ENCODE peak calls at places on chromosomes 16 and 17, in seven cellular contexts. P, O, K, W, B, V and R are unnamed samples.

GRCh38 chr16:56241596-56241995 is 50.3 kb downstream of the GNAO1 start:
- DNase-seq in P (no peak), O (no peak), K (no peak), W (no peak), B (peak), V (no peak), R (no peak)

GRCh38 chr16:89710709-89711564 is 9.4 kb upstream of the SPATA2L start:
- DNase-seq in P (no peak), O (no peak), K (no peak), W (no peak), B (no peak), V (no peak), R (no peak)

GRCh38 chr16:27967169-27967568 is 96.3 kb downstream of the GSG1L start:
- DNase-seq in P (no peak), O (no peak), K (no peak), W (no peak), B (no peak), V (no peak), R (no peak)

GRCh38 chr16:11462036-11462435 is 116.8 kb downstream of the RMI2 start:
- DNase-seq in P (no peak), O (no peak), K (no peak), W (no peak), B (no peak), V (no peak), R (no peak)

GRCh38 chr17:50675627-50676026 is 32.1 kb downstream of the ANKRD40 start:
- DNase-seq in P (no peak), O (no peak), K (no peak), W (no peak), B (no peak), V (no peak), R (no peak)

GRCh38 chr16:86752582-86753175 is 174.3 kb downstream of the FOXL1 start:
- DNase-seq in P (no peak), O (no peak), K (no peak), W (no peak), B (no peak), V (no peak), R (no peak)

GRCh38 chr16:86925067-86925791 is 346.9 kb downstream of the FOXL1 start:
- DNase-seq in P (no peak), O (peak), K (no peak), W (no peak), B (peak), V (no peak), R (no peak)

GRCh38 chr17:17816831-17817551 is 19.8 kb downstream of the SREBF1 start:
- DNase-seq in P (no peak), O (no peak), K (no peak), W (no peak), B (no peak), V (no peak), R (no peak)

GRCh38 chr17:22461460-22462145 is 769.3 kb downstream of the KCNJ18 start:
- DNase-seq in P (no peak), O (no peak), K (no peak), W (no peak), B (no peak), V (no peak), R (no peak)

GRCh38 chr16:56203052-56203451 is 11.8 kb downstream of the GNAO1 start:
- DNase-seq in P (peak), O (peak), K (peak), W (no peak), B (no peak), V (no peak), R (no peak)

GRCh38 chr17:42782402-42783061 is 2.1 kb downstream of the WNK4 start:
- DNase-seq in P (no peak), O (no peak), K (no peak), W (no peak), B (no peak), V (no peak), R (no peak)